ENCODE peak calls at places on chromosomes 6 and 20, in seven cellular contexts. J is HCT116, E is A549, N is body of pancreas, F is thyroid gland, R is ovary, S is heart left ventricle. U is an unnamed sample.

GRCh38 chr6:103675807-103676406 is 1183.8 kb downstream of the HACE1 start:
- DNase-seq in S (no peak), F (peak; percentile 5), N (no peak), R (no peak), E (no peak), J (no peak), U (no peak)

GRCh38 chr6:3296537-3297453 is 38.0 kb downstream of the PSMG4 start:
- DNase-seq in F (no peak), N (peak; percentile 14), R (no peak), E (no peak), J (no peak), S (no peak), U (no peak)

GRCh38 chr6:159431750-159432149 is 261.3 kb downstream of the SOD2 start:
- DNase-seq in F (no peak), S (no peak), E (no peak), N (no peak), R (no peak), J (no peak), U (no peak)

GRCh38 chr20:61886721-61887658 is 178.7 kb downstream of the TAF4 start:
- DNase-seq in S (no peak), R (no peak), E (peak; percentile 45), J (peak; percentile 23), F (peak; percentile 28), N (peak; percentile 32), U (no peak)

GRCh38 chr6:90131614-90132423 is 164.8 kb downstream of the BACH2 start:
- DNase-seq in E (no peak), J (no peak), R (no peak), N (no peak), F (no peak), S (peak; percentile 28), U (no peak)

GRCh38 chr6:122649701-122650100 is 39.5 kb downstream of the PKIB start:
- DNase-seq in N (no peak), R (no peak), F (no peak), J (no peak), E (no peak), S (no peak), U (no peak)

GRCh38 chr6:134065706-134066105 is 13.3 kb upstream of the SLC2A12 start:
- DNase-seq in F (no peak), S (no peak), J (peak; percentile 32), E (no peak), N (no peak), R (no peak), U (no peak)

GRCh38 chr6:159059099-159059498 is 14.3 kb upstream of the TAGAP start:
- DNase-seq in J (no peak), N (no peak), S (no peak), E (no peak), R (no peak), F (no peak), U (no peak)

GRCh38 chr6:88298446-88298845 is 132.3 kb upstream of the CNR1 start:
- DNase-seq in N (no peak), E (no peak), R (no peak), S (no peak), F (no peak), J (no peak), U (no peak)

GRCh38 chr6:10555625-10556309 is 34.6 kb downstream of the GCNT2 start:
- DNase-seq in E (no peak), F (peak; percentile 81), J (no peak), N (peak; percentile 52), R (no peak), S (peak; percentile 70), U (no peak)

GRCh38 chr20:7411075-7411474 is 529.2 kb downstream of the HAO1 start:
- DNase-seq in N (no peak), E (no peak), F (no peak), R (no peak), S (no peak), J (no peak), U (no peak)

GRCh38 chr6:105080279-105080678 is 99.5 kb downstream of the POPDC3 start:
- DNase-seq in F (no peak), S (no peak), J (no peak), N (no peak), R (no peak), E (no peak), U (no peak)

GRCh38 chr6:157455731-157456523 is 74.9 kb downstream of the ZDHHC14 start:
- DNase-seq in F (no peak), S (no peak), N (no peak), R (no peak), E (no peak), J (no peak), U (no peak)

GRCh38 chr6:31842056-31842455 is 14.5 kb downstream of the HSPA1B start:
- DNase-seq in J (no peak), N (no peak), E (no peak), R (no peak), F (no peak), S (no peak), U (no peak)

GRCh38 chr6:31838968-31839367 is 11.4 kb downstream of the HSPA1B start:
- DNase-seq in S (no peak), J (no peak), F (no peak), R (no peak), N (no peak), E (no peak), U (no peak)

GRCh38 chr6:31847276-31847978 is 15.2 kb downstream of the NEU1 start:
- DNase-seq in F (no peak), E (no peak), R (no peak), J (no peak), S (no peak), N (no peak), U (no peak)

DNA sequence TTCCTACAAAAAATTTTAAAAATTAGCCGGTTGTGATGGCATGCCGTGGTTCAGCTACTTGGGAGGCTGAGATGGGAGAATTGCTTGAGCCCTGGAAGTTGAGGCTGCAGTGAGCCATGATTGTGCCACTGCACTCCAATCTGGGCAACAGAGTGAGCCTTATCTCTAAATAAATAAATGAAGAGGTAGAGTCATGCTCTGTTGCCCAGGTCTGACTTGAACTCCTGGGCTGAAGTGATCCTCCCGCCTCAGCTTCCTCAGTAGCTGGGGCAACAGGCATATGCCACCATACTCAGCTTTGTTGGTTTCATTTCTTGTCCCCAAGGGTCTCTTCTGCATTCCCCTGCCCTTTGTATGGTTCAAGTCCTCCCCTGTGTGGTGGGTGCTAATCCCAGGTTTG is 17.0 kb downstream of the HSPA1B start:
- DNase-seq in J (no peak), S (no peak), E (no peak), N (no peak), R (no peak), F (no peak), U (no peak)
- TF ChIP-seq POLR2A in J (no peak), S (no peak), E (no peak), N (no peak), R (no peak), F (no peak), U (no peak)

DNA sequence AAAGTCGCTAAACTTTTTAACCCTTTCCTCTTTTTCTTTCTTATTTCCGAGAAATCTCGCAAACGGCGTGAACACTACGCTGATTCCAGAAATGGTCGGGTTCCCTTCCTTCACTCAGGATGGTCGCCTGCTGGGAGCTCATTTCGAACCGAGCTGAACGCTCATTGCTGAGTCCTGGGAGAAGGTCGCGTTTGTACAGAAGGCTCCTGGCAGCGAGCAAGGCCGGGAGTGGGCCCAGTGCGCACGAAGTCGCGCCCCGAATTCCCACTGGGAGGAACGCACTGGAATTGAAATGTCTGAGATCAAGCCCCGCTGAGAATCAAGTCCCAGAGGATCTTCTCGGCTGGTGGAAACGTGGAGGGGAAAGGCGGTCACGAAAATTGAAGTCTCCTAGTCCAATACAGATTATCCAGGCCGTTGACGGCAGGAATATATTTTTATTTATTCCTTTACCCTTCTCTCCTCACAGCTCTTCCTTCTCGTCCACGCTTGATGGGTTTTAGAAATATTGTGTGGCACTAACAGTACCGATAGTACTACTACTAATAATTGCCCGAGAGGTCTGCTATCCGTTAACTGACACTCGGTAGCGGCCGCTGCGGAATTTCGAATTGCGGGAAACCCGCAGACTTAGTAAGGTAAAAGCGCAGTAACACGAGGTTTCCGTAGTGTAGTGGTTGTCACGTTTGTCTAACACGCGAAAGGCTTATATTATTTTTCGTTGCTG is 207.2 kb upstream of the ZNF184 start:
- DNase-seq in S (no peak), E (no peak), F (no peak), R (no peak), J (no peak), N (no peak), U (no peak)
- H3K4me3 ChIP-seq in S (no peak overlapping the region), E (no peak overlapping the region), F (no peak overlapping the region), R (peak overlapping the region; percentile 6), J (no peak overlapping the region), N (no peak overlapping the region), U (no peak overlapping the region)

GRCh38 chr6:27111743-27112142 is 135.8 kb upstream of the PRSS16 start:
- DNase-seq in J (no peak), N (no peak), S (no peak), E (no peak), R (no peak), F (no peak), U (no peak)
- H3K4me1 ChIP-seq in J (peaks cover 9% of the 10 kb centered on the region), N (no peaks in the 10 kb centered on the region), S (no peaks in the 10 kb centered on the region), E (no peaks in the 10 kb centered on the region), R (no peaks in the 10 kb centered on the region), F (no peaks in the 10 kb centered on the region), U (no peaks in the 10 kb centered on the region)

GRCh38 chr6:41733349-41733706 is 2.1 kb downstream of the TFEB start:
- DNase-seq in E (no peak), F (no peak), R (no peak), J (no peak), N (no peak), S (no peak), U (no peak)

GRCh38 chr6:41735427-41736206 is at the start of gene TFEB:
- DNase-seq in J (peak; percentile 73), R (peak; percentile 95), S (peak; percentile 95), F (peak; percentile 97), N (peak; percentile 95), E (peak; percentile 77), U (peak; percentile 63)

GRCh38 chr6:41734666-41735426 is 562 bp downstream of the TFEB start:
- DNase-seq in F (peak; percentile 84), J (peak; percentile 45), N (peak; percentile 64), S (peak; percentile 90), R (peak; percentile 71), E (peak; percentile 69), U (peak; percentile 67)

GRCh38 chr6:41732601-41733348 is 2.6 kb downstream of the TFEB start:
- DNase-seq in N (no peak), E (no peak), F (peak; percentile 23), R (peak; percentile 40), S (no peak), J (no peak), U (no peak)

DNA sequence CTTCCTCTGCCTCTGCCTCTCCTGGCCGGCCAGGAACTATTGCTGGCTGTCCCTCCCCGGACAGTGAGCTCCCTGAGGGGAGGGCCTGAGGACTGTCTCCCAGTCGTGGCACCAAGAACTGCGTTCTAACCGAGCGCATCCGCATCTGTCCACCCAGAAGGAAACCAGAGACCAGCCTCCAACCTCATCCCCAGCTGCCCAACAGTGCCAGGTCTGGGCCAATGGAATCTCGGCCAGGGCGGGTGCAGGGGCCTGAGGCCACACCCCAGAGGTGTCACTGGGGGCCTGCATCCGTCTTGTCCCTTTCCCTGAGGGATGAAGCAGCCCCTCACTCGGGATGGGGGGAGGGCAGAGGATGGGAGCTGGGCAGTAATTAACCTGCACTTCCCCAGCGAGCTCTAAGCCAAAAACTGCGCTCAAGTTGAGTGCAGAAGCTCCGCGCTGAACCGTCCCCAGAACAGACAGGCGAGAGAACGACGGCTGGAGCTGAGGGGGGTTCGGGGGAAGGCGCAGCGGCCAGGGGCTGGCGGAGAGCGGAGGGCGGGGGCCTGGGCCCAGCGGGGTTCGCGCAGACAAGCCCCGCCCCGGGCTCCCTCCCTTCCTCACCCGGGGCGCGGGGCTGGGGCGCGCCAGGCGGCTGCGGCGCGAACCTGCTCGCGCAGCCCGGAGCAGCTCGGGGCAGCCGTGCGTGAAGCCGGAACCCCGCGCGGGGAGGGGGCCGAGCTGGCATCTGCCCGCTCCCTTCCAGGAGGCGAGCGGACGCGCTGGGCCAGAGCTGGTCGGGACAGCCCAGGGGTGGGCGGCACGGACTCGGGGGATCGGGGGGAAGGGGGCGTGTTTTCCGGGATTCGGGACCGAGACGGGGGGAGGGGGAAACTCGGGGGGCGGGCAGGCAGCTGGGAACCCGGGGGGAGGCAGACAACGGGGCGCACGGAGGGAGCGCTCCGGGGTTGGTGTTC is 1.4 kb downstream of the TFEB start:
- DNase-seq in N (peak; percentile 66), J (peak; percentile 36), S (peak; percentile 78), E (peak; percentile 85), R (peak; percentile 82), F (peak; percentile 88), U (no peak)
- TF ChIP-seq POLR2A in N (peak; percentile 52), J (no peak), S (no peak), E (peak; percentile 8), R (peak; percentile 41), F (peak; percentile 62), U (peak; percentile 74)

U was measured in esophagus squamous epithelium.